ENCODE peak calls at places on chromosomes 11 and 22, in six cellular contexts. M, G, N, Y, P and E are unnamed samples.

GRCh38 chr22:28799834-28800307 is 498 bp downstream of the XBP1 start:
- DNase-seq in M (no peak), N (peak), P (no peak), Y (peak), G (peak), E (peak)

GRCh38 chr22:17191163-17191562 is 28.1 kb downstream of the ADA2 start:
- DNase-seq in M (no peak), Y (no peak), P (no peak), N (no peak), G (no peak), E (no peak)

GRCh38 chr22:36765943-36766450 is 9.9 kb downstream of the IFT27 start:
- DNase-seq in Y (no peak), G (no peak), N (no peak), M (no peak), P (no peak), E (no peak)

GRCh38 chr11:132408877-132409276 is 1038.5 kb downstream of the NTM start:
- DNase-seq in N (no peak), P (no peak), Y (no peak), G (no peak), M (no peak), E (no peak)

GRCh38 chr11:7031346-7031957 is 11.2 kb downstream of the NLRP14 start:
- DNase-seq in G (no peak), Y (no peak), P (no peak), N (no peak), M (no peak), E (no peak)

GRCh38 chr11:13338437-13339069 is 61.0 kb downstream of the BMAL1 start:
- DNase-seq in Y (peak), P (no peak), N (no peak), G (no peak), M (no peak), E (no peak)

GRCh38 chr11:114200785-114201184 is 95.4 kb upstream of the NNMT start:
- DNase-seq in N (no peak), P (no peak), G (no peak), M (no peak), Y (no peak), E (no peak)

GRCh38 chr11:12802418-12803085 is 128.3 kb downstream of the TEAD1 start:
- DNase-seq in G (no peak), M (no peak), P (no peak), Y (no peak), N (no peak), E (peak)

GRCh38 chr11:72760543-72761400 is 8.6 kb upstream of the ARAP1 start:
- DNase-seq in M (no peak), G (no peak), Y (no peak), P (no peak), N (no peak), E (no peak)

GRCh38 chr11:60482361-60482760 is 10.2 kb upstream of the MS4A12 start:
- DNase-seq in N (no peak), M (no peak), G (no peak), P (no peak), Y (no peak), E (no peak)

GRCh38 chr11:911031-911889 is 650 bp upstream of the CHID1 start:
- DNase-seq in G (peak), P (no peak), Y (peak), N (peak), M (no peak), E (no peak)

GRCh38 chr11:32266611-32267010 is 168.7 kb downstream of the WT1 start:
- DNase-seq in Y (no peak), G (no peak), M (no peak), N (no peak), P (no peak), E (no peak)

GRCh38 chr22:37681556-37682049 is 4.5 kb upstream of the NOL12 start:
- DNase-seq in N (peak), P (peak), G (peak), Y (peak), M (peak), E (peak)

GRCh38 chr11:22787565-22788162 is 41.9 kb downstream of the SVIP start:
- DNase-seq in G (peak), M (no peak), Y (no peak), P (no peak), N (no peak), E (peak)

GRCh38 chr11:63834532-63835155 is 4.3 kb upstream of the MARK2 start:
- DNase-seq in N (no peak), G (no peak), M (no peak), P (no peak), Y (no peak), E (no peak)

GRCh38 chr11:124536520-124536919 is 6.9 kb downstream of the OR8B12 start:
- DNase-seq in M (no peak), Y (no peak), G (no peak), N (no peak), P (no peak), E (no peak)

GRCh38 chr22:29311468-29312217 is 3.9 kb downstream of the RASL10A start:
- DNase-seq in M (peak), N (no peak), Y (no peak), G (no peak), P (no peak), E (no peak)

GRCh38 chr11:134261626-134262488 is 8.5 kb downstream of the ACAD8 start:
- DNase-seq in G (no peak), M (no peak), Y (peak), N (no peak), P (no peak), E (no peak)

GRCh38 chr11:18791175-18792065 is at the start of gene PTPN5:
- DNase-seq in P (no peak), G (no peak), Y (no peak), N (no peak), M (peak), E (no peak)

GRCh38 chr22:22450343-22450839 is 58.2 kb downstream of the ZNF280B start:
- DNase-seq in Y (no peak), M (peak), N (no peak), G (no peak), P (no peak), E (peak)

GRCh38 chr22:30433227-30433626 is 7.7 kb downstream of the MTFP1 start:
- DNase-seq in G (no peak), P (no peak), Y (no peak), N (no peak), M (no peak), E (no peak)

GRCh38 chr11:20397281-20397680 is 9.8 kb downstream of the PRMT3 start:
- DNase-seq in N (no peak), G (no peak), P (no peak), M (no peak), Y (no peak), E (no peak)

GRCh38 chr11:65136515-65137096 is 2.3 kb upstream of the SYVN1 start:
- DNase-seq in N (no peak), P (no peak), Y (no peak), G (no peak), M (no peak), E (no peak)

GRCh38 chr11:9123595-9124304 is 32.4 kb upstream of the SCUBE2 start:
- DNase-seq in Y (no peak), P (no peak), G (no peak), M (no peak), N (no peak), E (no peak)

GRCh38 chr11:16528639-16529038 is 172.3 kb upstream of the SOX6 start:
- DNase-seq in G (no peak), N (no peak), M (no peak), P (no peak), Y (no peak), E (no peak)